ENCODE peak calls at places on chromosomes 12 and 14, in eight cellular contexts. H is HepG2, E is nephron progenitor cell, U is endothelial cell of umbilical vein, X is endothelial cell, Z is GM10248, Q is Peyer's patch, P is body of pancreas. Y is an unnamed sample.
A peak's percentile ranks its signal among the peaks of the same experiment; 100 is the strongest.

GRCh38 chr12:118980407-118981014 is 830 bp upstream of the SRRM4 start:
- DNase-seq in H (no peak), E (peak; percentile 44), U (no peak), X (peak; percentile 40), Z (no peak), Q (no peak), P (no peak), Y (no peak)

GRCh38 chr12:117525766-117526165 is 164.3 kb upstream of the NOS1 start:
- DNase-seq in H (no peak), E (no peak), U (no peak), X (no peak), Z (no peak), Q (no peak), P (no peak), Y (no peak)

GRCh38 chr12:113980537-113981337 is 14.6 kb upstream of the RBM19 start:
- DNase-seq in H (peak; percentile 47), E (peak; percentile 65), U (peak; percentile 66), X (peak; percentile 55), Z (peak; percentile 53), Q (peak; percentile 60), P (peak; percentile 43), Y (no peak)

GRCh38 chr12:56186957-56187356 is 2.3 kb downstream of the SMARCC2 start:
- DNase-seq in H (no peak), E (no peak), U (no peak), X (no peak), Z (no peak), Q (no peak), P (no peak), Y (no peak)

GRCh38 chr12:94248582-94248981 is 100.2 kb downstream of the PLXNC1 start:
- DNase-seq in H (no peak), E (no peak), U (no peak), X (no peak), Z (no peak), Q (no peak), P (no peak), Y (no peak)

GRCh38 chr12:25054076-25054782 is 105.3 kb upstream of the BCAT1 start:
- DNase-seq in H (no peak), E (no peak), U (no peak), X (no peak), Z (no peak), Q (no peak), P (no peak), Y (no peak)

GRCh38 chr12:128801879-128802391 is 21.8 kb downstream of the SLC15A4 start:
- DNase-seq in H (no peak), E (no peak), U (peak; percentile 56), X (no peak), Z (no peak), Q (no peak), P (no peak), Y (peak; percentile 30)

GRCh38 chr14:100288382-100289185 is 17.7 kb downstream of the SLC25A29 start:
- DNase-seq in H (no peak), E (no peak), U (no peak), X (no peak), Z (no peak), Q (peak; percentile 26), P (no peak), Y (peak; percentile 29)

GRCh38 chr12:53613821-53614220 is 12.4 kb downstream of the ATF7 start:
- DNase-seq in H (no peak), E (no peak), U (no peak), X (no peak), Z (no peak), Q (no peak), P (no peak), Y (no peak)

GRCh38 chr14:70023871-70024270 is 144.7 kb downstream of the SMOC1 start:
- DNase-seq in H (no peak), E (no peak), U (no peak), X (no peak), Z (no peak), Q (no peak), P (no peak), Y (no peak)

GRCh38 chr14:70032016-70032415 is 152.8 kb downstream of the SMOC1 start:
- DNase-seq in H (no peak), E (no peak), U (no peak), X (no peak), Z (no peak), Q (no peak), P (no peak), Y (no peak)

GRCh38 chr14:70029296-70030132 is 150.3 kb downstream of the SMOC1 start:
- DNase-seq in H (no peak), E (no peak), U (no peak), X (no peak), Z (no peak), Q (no peak), P (no peak), Y (no peak)

GRCh38 chr14:70032447-70032846 is 153.2 kb downstream of the SMOC1 start:
- DNase-seq in H (peak; percentile 52), E (no peak), U (no peak), X (no peak), Z (no peak), Q (no peak), P (peak; percentile 24), Y (no peak)

DNA sequence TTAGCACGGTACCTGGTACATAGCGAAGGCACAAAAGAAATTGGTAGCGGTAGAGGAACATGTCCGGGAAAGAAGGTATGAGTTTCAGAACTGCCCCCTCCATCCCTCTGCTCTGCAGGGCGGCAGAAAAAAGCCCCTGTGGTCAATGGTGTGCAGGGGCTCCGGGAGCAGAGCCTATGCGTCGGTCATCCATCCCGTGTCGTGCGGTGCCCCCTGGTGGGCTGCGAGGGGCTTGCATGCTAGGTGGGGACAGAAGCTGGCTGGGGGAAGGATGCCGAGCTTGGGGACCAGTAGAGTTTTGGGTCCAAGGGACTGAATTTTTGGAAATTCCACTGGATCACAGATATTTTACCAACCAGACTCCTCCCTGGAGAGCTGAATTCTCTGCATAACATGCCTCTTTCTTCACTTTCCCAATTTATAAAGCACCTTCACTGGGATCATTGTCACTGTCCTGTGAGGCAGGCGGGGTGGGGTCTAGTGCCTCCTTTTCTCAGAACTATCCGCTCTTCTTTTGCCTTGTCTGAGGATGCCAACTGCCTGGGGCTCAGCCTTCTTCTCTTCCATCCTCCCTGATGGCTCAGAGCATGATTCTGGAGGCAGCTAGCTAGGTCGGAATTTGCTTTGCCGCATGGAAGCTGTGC is 148.7 kb downstream of the SMOC1 start:
- DNase-seq in H (peak; percentile 43), E (peak; percentile 94), U (peak; percentile 56), X (peak; percentile 93), Z (peak; percentile 85), Q (peak; percentile 71), P (peak; percentile 66), Y (no peak)
- TF ChIP-seq CTCF in H (peak; percentile 94), E (peak; percentile 92), U (peak; percentile 91), X (peak; percentile 96), Z (peak; percentile 96), Q (peak; percentile 53), P (peak; percentile 92), Y (peak; percentile 87)

GRCh38 chr12:130266751-130267150 is 70.9 kb upstream of the PIWIL1 start:
- DNase-seq in H (no peak), E (peak; percentile 35), U (no peak), X (no peak), Z (no peak), Q (no peak), P (no peak), Y (no peak)
- TF ChIP-seq CTCF in H (no peak), E (peak; percentile 24), U (no peak), X (no peak), Z (no peak), Q (no peak), P (no peak), Y (no peak)

GRCh38 chr12:18810537-18811253 is 72.8 kb downstream of the CAPZA3 start:
- DNase-seq in H (no peak), E (no peak), U (no peak), X (no peak), Z (no peak), Q (no peak), P (no peak), Y (no peak)

GRCh38 chr12:18808221-18808620 is 70.3 kb downstream of the CAPZA3 start:
- DNase-seq in H (no peak), E (no peak), U (no peak), X (no peak), Z (no peak), Q (no peak), P (no peak), Y (no peak)

GRCh38 chr12:18807714-18808113 is 69.8 kb downstream of the CAPZA3 start:
- DNase-seq in H (no peak), E (no peak), U (no peak), X (no peak), Z (no peak), Q (no peak), P (no peak), Y (no peak)

GRCh38 chr12:18811268-18811667 is 73.3 kb downstream of the CAPZA3 start:
- DNase-seq in H (no peak), E (no peak), U (no peak), X (no peak), Z (no peak), Q (no peak), P (no peak), Y (no peak)

DNA sequence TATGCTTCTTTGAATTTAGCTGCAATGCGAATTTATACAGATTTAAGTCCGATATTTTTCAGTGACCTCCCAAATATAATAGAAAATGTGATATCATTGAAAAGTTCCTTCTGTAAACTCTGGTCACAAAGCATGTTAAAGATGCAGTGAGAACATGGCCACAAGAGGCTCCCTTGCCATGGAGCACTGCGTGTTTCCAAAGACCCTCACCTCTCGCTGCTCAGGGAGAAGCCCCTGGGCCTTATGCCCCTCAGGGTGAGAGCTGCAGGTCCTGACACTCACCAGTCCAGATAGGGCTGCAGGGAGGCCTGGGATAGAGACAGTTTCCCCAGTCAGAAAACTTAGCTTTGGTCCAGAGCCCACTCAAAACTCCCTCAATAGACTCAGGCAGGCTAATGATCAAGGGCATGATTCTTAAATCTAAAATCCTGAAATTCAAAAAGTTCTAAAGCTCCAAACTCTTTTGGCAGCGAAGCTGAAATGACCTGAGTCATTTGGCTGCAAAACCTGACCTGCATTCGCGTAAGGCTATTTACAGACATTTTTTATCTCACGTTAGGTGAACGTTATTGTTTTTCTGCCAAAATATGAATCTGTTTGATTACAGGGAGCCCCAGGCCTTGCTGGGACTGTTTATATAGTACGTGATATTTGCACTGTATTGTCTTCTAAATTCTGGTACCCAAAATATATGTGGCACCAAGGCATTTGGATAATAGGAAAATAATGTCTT is 67.8 kb downstream of the CAPZA3 start:
- DNase-seq in H (no peak), E (peak; percentile 15), U (no peak), X (no peak), Z (no peak), Q (no peak), P (peak; percentile 8), Y (no peak)
- TF ChIP-seq CTCF in H (peak; percentile 10), E (peak; percentile 44), U (no peak), X (no peak), Z (no peak), Q (no peak), P (peak; percentile 7), Y (no peak)

DNA sequence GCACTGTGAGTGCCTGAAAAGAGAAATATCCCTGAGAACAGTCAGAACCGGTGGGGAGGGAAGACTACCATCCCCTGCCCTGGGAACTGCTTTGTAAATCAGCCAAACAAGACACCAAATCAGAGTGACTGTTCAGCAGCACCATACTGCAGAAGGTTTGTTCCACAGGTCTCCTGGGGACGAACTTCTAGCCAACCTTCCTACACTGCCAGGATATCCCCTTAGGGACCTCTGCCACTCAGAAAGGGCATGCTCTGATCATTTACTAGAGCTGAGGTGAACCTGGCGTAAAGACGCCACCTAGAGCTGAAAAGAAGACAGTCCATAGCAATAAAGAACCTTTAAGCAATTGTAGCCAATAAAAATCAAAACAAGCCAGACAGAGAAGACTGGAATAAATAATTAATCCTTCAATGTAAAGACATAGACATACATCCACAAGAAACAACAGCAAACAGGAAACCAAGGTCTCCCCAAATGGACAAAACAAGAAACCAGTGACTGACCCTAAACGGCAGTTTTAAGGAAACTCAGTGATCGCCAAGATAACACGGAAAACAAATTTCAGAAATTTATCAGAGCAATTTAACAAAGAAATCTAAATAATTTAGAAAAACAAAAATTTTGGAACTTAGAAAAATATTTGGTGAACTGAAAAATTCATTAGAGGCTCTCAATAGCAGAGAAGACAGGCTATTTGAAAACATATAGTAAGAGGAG is 228.1 kb upstream of the AMIGO2 start:
- DNase-seq in H (peak; percentile 43), E (peak; percentile 15), U (peak; percentile 66), X (peak; percentile 26), Z (peak; percentile 48), Q (peak; percentile 78), P (peak; percentile 71), Y (no peak)
- TF ChIP-seq CTCF in H (peak; percentile 75), E (peak; percentile 53), U (peak; percentile 47), X (peak; percentile 56), Z (peak; percentile 70), Q (peak; percentile 35), P (peak; percentile 86), Y (peak; percentile 87)